ENCODE peak calls at places on chromosomes 5 and 9, in ten cellular contexts. E, S, J, Z, X, O, M, P, Y and U are unnamed samples.

GRCh38 chr5:88384901-88385300 is 116.3 kb upstream of the TMEM161B start:
- DNase-seq in E (no peak), S (no peak), J (no peak), Z (no peak), X (no peak), O (no peak), M (no peak), P (no peak), Y (no peak), U (no peak)

GRCh38 chr5:587403-587802 is 24.7 kb upstream of the CEP72 start:
- DNase-seq in E (no peak), S (no peak), J (no peak), Z (peak), X (no peak), O (no peak), M (no peak), P (no peak), Y (no peak), U (no peak)

GRCh38 chr9:122051401-122052346 is 41.4 kb downstream of the TTLL11 start:
- DNase-seq in E (no peak), S (no peak), J (no peak), Z (no peak), X (no peak), O (no peak), M (peak), P (no peak), Y (no peak), U (peak)

GRCh38 chr9:115263731-115264130 is 145.8 kb upstream of the TNC start:
- DNase-seq in E (no peak), S (no peak), J (no peak), Z (no peak), X (no peak), O (no peak), M (peak), P (no peak), Y (no peak), U (no peak)

GRCh38 chr9:135241381-135242380 is 154.2 kb downstream of the OLFM1 start:
- DNase-seq in E (no peak), S (no peak), J (no peak), Z (no peak), X (no peak), O (no peak), M (no peak), P (peak), Y (no peak), U (no peak)

GRCh38 chr5:149213264-149213663 is 58.4 kb upstream of the AFAP1L1 start:
- DNase-seq in E (no peak), S (no peak), J (no peak), Z (no peak), X (no peak), O (no peak), M (no peak), P (no peak), Y (no peak), U (no peak)

GRCh38 chr5:3107118-3107517 is 355.6 kb upstream of the IRX2 start:
- DNase-seq in E (no peak), S (no peak), J (no peak), Z (no peak), X (no peak), O (no peak), M (no peak), P (no peak), Y (no peak), U (no peak)

GRCh38 chr9:33229359-33230120 is 10.4 kb upstream of the SPINK4 start:
- DNase-seq in E (no peak), S (no peak), J (no peak), Z (peak), X (no peak), O (no peak), M (no peak), P (peak), Y (peak), U (no peak)

GRCh38 chr9:28668158-28668557 is 1094.9 kb upstream of the C9orf72 start:
- DNase-seq in E (no peak), S (no peak), J (no peak), Z (no peak), X (no peak), O (no peak), M (no peak), P (no peak), Y (no peak), U (no peak)

GRCh38 chr5:136232316-136232715 is 39.4 kb upstream of the SMIM32 start:
- DNase-seq in E (no peak), S (no peak), J (no peak), Z (no peak), X (no peak), O (no peak), M (no peak), P (no peak), Y (no peak), U (no peak)

GRCh38 chr5:175464414-175465233 is 13.7 kb upstream of the SFXN1 start:
- DNase-seq in E (no peak), S (peak), J (peak), Z (peak), X (no peak), O (no peak), M (peak), P (no peak), Y (peak), U (peak)

GRCh38 chr5:36938129-36938528 is 61.6 kb downstream of the NIPBL start:
- DNase-seq in E (no peak), S (no peak), J (no peak), Z (no peak), X (no peak), O (no peak), M (no peak), P (no peak), Y (no peak), U (no peak)

GRCh38 chr5:38341641-38342040 is 83.3 kb downstream of the EGFLAM start:
- DNase-seq in E (no peak), S (no peak), J (no peak), Z (no peak), X (no peak), O (no peak), M (no peak), P (no peak), Y (no peak), U (no peak)

GRCh38 chr5:43514471-43514815 is 505 bp downstream of the C5orf34 start:
- DNase-seq in E (no peak), S (peak), J (peak), Z (no peak), X (no peak), O (no peak), M (peak), P (no peak), Y (peak), U (no peak)

GRCh38 chr5:172769598-172770373 is 1.2 kb downstream of the DUSP1 start:
- DNase-seq in E (no peak), S (no peak), J (peak), Z (no peak), X (no peak), O (no peak), M (peak), P (peak), Y (no peak), U (peak)
- TF ChIP-seq POLR2A in E (no peak), S (peak), J (peak), Z (no peak), X (no peak), O (no peak), M (no peak), P (no peak), Y (peak), U (peak)

DNA sequence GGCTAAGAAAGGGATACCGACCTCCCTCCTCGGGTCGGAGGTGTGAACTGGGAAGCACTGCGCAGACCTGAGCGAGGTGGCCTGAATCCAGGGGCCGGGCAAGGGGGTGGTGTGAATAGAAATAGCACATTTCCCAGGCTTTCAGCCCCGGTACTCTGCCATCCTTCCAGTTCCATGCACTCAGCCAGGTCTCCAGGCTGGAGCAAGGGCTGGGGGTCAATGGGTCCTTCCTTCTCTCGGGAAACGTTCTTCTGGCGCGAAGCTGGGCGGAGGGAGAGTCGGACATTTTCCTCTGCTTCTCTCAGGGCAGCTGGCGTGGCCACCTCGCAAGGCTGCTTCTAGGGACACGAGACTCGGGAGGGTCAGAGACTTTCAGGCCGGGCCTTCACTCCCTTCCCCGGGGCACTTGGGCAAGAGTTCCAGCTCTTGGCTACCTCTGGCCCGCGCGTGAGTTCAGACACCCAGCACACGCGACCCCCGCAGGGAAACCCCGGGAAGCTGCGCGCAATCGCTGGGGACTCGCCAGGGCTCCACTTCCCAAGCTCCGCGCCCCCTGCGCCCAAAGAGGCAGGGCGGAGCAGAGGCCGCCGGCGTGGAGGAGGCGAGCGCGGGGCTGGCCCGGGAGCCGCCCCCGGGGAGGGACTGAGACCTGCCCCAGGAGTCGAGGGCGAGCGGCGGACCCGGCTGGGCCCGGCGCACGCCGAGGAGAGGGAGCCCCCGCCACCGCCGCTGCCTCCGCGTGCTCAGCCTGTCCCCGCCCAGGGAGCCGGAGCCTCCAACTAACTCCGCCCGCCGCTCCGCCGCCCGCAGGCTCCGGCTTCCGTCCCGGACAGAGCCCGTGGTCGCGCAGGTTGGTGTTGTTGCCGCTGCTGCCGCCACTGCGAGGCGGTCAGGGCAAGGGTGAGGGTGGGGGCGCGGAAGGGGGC is at the start of gene PAM:
- DNase-seq in E (peak), S (peak), J (peak), Z (peak), X (no peak), O (peak), M (peak), P (peak), Y (peak), U (peak)
- TF ChIP-seq POLR2A in E (peak), S (peak), J (no peak), Z (no peak), X (peak), O (peak), M (peak), P (no peak), Y (peak), U (no peak)

DNA sequence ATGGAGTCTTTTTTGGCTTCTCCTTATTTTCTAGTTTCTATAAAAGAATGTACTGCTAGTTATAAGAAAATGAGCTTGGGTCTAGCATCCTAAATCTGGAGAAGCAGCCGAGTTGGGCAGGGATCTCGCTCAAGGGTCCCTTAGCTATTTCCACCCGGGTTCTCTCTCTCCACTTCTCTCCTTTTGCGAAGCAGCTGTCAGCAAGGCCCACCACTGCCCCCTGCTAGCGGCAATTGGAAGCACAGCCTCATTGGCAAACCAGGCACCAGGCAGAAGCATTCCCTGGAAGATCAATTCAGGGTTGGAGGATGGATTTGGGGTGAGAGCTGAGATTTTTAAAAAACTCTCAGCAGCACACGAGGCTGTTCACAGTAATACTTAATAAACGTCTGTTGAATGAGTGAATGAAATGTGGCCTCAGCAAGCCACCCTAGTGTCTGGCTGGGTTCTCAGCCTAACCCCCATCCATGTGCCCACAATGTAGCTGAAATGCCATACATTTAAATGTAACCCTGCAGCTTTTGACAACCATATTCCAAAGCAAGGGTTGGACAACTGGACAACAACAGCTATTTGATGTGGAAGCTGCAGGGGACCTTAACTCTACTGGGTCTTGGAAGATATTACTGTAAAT is 34.6 kb upstream of the TNIP1 start:
- DNase-seq in E (peak), S (peak), J (peak), Z (peak), X (peak), O (peak), M (peak), P (peak), Y (peak), U (peak)
- TF ChIP-seq POLR2A in E (no peak), S (no peak), J (no peak), Z (no peak), X (no peak), O (no peak), M (no peak), P (no peak), Y (no peak), U (no peak)

DNA sequence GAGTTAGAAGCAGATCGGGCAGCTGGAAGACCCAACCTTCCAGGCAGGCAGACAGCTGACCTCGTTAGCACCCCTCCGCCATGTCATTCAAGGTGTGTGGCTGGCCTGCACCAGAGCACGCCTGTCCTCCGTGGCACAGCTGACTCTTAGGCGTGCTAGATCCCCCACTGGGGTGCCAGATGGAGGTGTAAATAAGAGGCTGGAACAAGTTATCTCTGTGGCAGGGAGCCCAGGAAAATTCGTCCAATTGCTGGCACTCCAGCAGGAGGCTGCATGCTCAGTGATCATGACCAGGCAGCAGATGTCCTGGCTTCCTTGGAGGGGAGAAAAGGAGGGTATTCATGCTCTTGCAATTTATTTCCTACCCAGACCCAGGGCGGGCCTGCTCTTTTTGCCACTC is 7.8 kb upstream of the ALDOB start:
- DNase-seq in E (no peak), S (no peak), J (peak), Z (peak), X (no peak), O (peak), M (no peak), P (peak), Y (no peak), U (no peak)
- TF ChIP-seq POLR2A in E (no peak), S (no peak), J (no peak), Z (no peak), X (no peak), O (no peak), M (no peak), P (peak), Y (no peak), U (no peak)

GRCh38 chr5:170389250-170389902 is at the start of gene KCNMB1:
- DNase-seq in E (no peak), S (no peak), J (no peak), Z (no peak), X (no peak), O (no peak), M (no peak), P (no peak), Y (no peak), U (no peak)
- TF ChIP-seq POLR2A in E (no peak), S (no peak), J (no peak), Z (no peak), X (no peak), O (no peak), M (no peak), P (no peak), Y (no peak), U (no peak)

GRCh38 chr9:77945798-77946197 is 85.8 kb downstream of the GNAQ start:
- DNase-seq in E (no peak), S (no peak), J (no peak), Z (no peak), X (no peak), O (no peak), M (peak), P (no peak), Y (no peak), U (no peak)

GRCh38 chr9:77939149-77939668 is 92.4 kb downstream of the GNAQ start:
- DNase-seq in E (no peak), S (no peak), J (no peak), Z (no peak), X (no peak), O (no peak), M (peak), P (no peak), Y (no peak), U (peak)

GRCh38 chr9:77943053-77943452 is 88.6 kb downstream of the GNAQ start:
- DNase-seq in E (no peak), S (no peak), J (no peak), Z (no peak), X (no peak), O (no peak), M (no peak), P (no peak), Y (no peak), U (no peak)

GRCh38 chr9:77946969-77947368 is 84.6 kb downstream of the GNAQ start:
- DNase-seq in E (no peak), S (no peak), J (no peak), Z (peak), X (no peak), O (peak), M (no peak), P (no peak), Y (no peak), U (no peak)

GRCh38 chr9:77944556-77945261 is 86.9 kb downstream of the GNAQ start:
- DNase-seq in E (no peak), S (no peak), J (no peak), Z (no peak), X (no peak), O (no peak), M (no peak), P (no peak), Y (no peak), U (peak)
- TF ChIP-seq POLR2A in E (no peak), S (no peak), J (no peak), Z (no peak), X (no peak), O (no peak), M (no peak), P (no peak), Y (no peak), U (no peak)